ENCODE peak calls at places on chromosome 10, in nine cellular contexts. One of them, this sample, is unnamed.

GRCh38 chr10:99720387-99720786 is 11.5 kb downstream of the COX15 start:
- DNase-seq in activated T-helper 1 cell treated with anti-CD3 and anti-CD28 coated beads, Interleukin-12 subunit alpha, Interleukin-12 subunit beta, Interleukin-2, Interleukin-4 antibody, amounts not matched to agents 30 ng/mL and 10 ng/mL and 1 ng/mL, durations not matched to agents 14 hours and 24 hours and 36 hours: no peak
- DNase-seq in SK-N-DZ: no peak
- DNase-seq in heart right ventricle: no peak
- DNase-seq in dorsolateral prefrontal cortex: no peak
- DNase-seq in Peyer's patch: no peak
- DNase-seq in stimulated activated CD4-positive, alpha-beta T cell treated with anti-CD3 and anti-CD28 coated beads, Interleukin-2, amount 100 ng/mL, for 24 hours: no peak
- DNase-seq in transverse colon: no peak
- DNase-seq in NB4: no peak
- DNase-seq in this sample: no peak

GRCh38 chr10:86083664-86084175 is 282.9 kb downstream of the GRID1 start:
- DNase-seq in SK-N-DZ: no peak
- DNase-seq in stimulated activated CD4-positive, alpha-beta T cell treated with anti-CD3 and anti-CD28 coated beads, Interleukin-2, amount 100 ng/mL, for 24 hours: no peak
- DNase-seq in transverse colon: no peak
- DNase-seq in activated T-helper 1 cell treated with anti-CD3 and anti-CD28 coated beads, Interleukin-12 subunit alpha, Interleukin-12 subunit beta, Interleukin-2, Interleukin-4 antibody, amounts not matched to agents 30 ng/mL and 10 ng/mL and 1 ng/mL, durations not matched to agents 14 hours and 24 hours and 36 hours: no peak
- DNase-seq in NB4: no peak
- DNase-seq in dorsolateral prefrontal cortex: no peak
- DNase-seq in heart right ventricle: no peak
- DNase-seq in Peyer's patch: no peak
- DNase-seq in this sample: no peak

GRCh38 chr10:118033905-118034304 is 12.8 kb downstream of the RAB11FIP2 start:
- DNase-seq in NB4: no peak
- DNase-seq in transverse colon: no peak
- DNase-seq in stimulated activated CD4-positive, alpha-beta T cell treated with anti-CD3 and anti-CD28 coated beads, Interleukin-2, amount 100 ng/mL, for 24 hours: no peak
- DNase-seq in activated T-helper 1 cell treated with anti-CD3 and anti-CD28 coated beads, Interleukin-12 subunit alpha, Interleukin-12 subunit beta, Interleukin-2, Interleukin-4 antibody, amounts not matched to agents 30 ng/mL and 10 ng/mL and 1 ng/mL, durations not matched to agents 14 hours and 24 hours and 36 hours: no peak
- DNase-seq in dorsolateral prefrontal cortex: no peak
- DNase-seq in SK-N-DZ: peak
- DNase-seq in heart right ventricle: no peak
- DNase-seq in Peyer's patch: no peak
- DNase-seq in this sample: no peak

GRCh38 chr10:90222372-90222771 is 521.0 kb downstream of the KIF20B start:
- DNase-seq in dorsolateral prefrontal cortex: no peak
- DNase-seq in SK-N-DZ: peak
- DNase-seq in NB4: no peak
- DNase-seq in stimulated activated CD4-positive, alpha-beta T cell treated with anti-CD3 and anti-CD28 coated beads, Interleukin-2, amount 100 ng/mL, for 24 hours: no peak
- DNase-seq in Peyer's patch: no peak
- DNase-seq in transverse colon: no peak
- DNase-seq in activated T-helper 1 cell treated with anti-CD3 and anti-CD28 coated beads, Interleukin-12 subunit alpha, Interleukin-12 subunit beta, Interleukin-2, Interleukin-4 antibody, amounts not matched to agents 30 ng/mL and 10 ng/mL and 1 ng/mL, durations not matched to agents 14 hours and 24 hours and 36 hours: no peak
- DNase-seq in heart right ventricle: no peak
- DNase-seq in this sample: no peak

GRCh38 chr10:119136084-119136483 is 29.4 kb downstream of the SFXN4 start:
- DNase-seq in NB4: peak
- DNase-seq in transverse colon: no peak
- DNase-seq in heart right ventricle: no peak
- DNase-seq in dorsolateral prefrontal cortex: no peak
- DNase-seq in stimulated activated CD4-positive, alpha-beta T cell treated with anti-CD3 and anti-CD28 coated beads, Interleukin-2, amount 100 ng/mL, for 24 hours: no peak
- DNase-seq in Peyer's patch: no peak
- DNase-seq in SK-N-DZ: no peak
- DNase-seq in activated T-helper 1 cell treated with anti-CD3 and anti-CD28 coated beads, Interleukin-12 subunit alpha, Interleukin-12 subunit beta, Interleukin-2, Interleukin-4 antibody, amounts not matched to agents 30 ng/mL and 10 ng/mL and 1 ng/mL, durations not matched to agents 14 hours and 24 hours and 36 hours: no peak
- DNase-seq in this sample: no peak

GRCh38 chr10:131662851-131663250 is 238.0 kb upstream of the PPP2R2D start:
- DNase-seq in dorsolateral prefrontal cortex: no peak
- DNase-seq in transverse colon: no peak
- DNase-seq in SK-N-DZ: no peak
- DNase-seq in Peyer's patch: no peak
- DNase-seq in NB4: no peak
- DNase-seq in activated T-helper 1 cell treated with anti-CD3 and anti-CD28 coated beads, Interleukin-12 subunit alpha, Interleukin-12 subunit beta, Interleukin-2, Interleukin-4 antibody, amounts not matched to agents 30 ng/mL and 10 ng/mL and 1 ng/mL, durations not matched to agents 14 hours and 24 hours and 36 hours: no peak
- DNase-seq in stimulated activated CD4-positive, alpha-beta T cell treated with anti-CD3 and anti-CD28 coated beads, Interleukin-2, amount 100 ng/mL, for 24 hours: no peak
- DNase-seq in heart right ventricle: no peak
- DNase-seq in this sample: no peak

GRCh38 chr10:73997806-73998622 is at the start of gene VCL:
- DNase-seq in activated T-helper 1 cell treated with anti-CD3 and anti-CD28 coated beads, Interleukin-12 subunit alpha, Interleukin-12 subunit beta, Interleukin-2, Interleukin-4 antibody, amounts not matched to agents 30 ng/mL and 10 ng/mL and 1 ng/mL, durations not matched to agents 14 hours and 24 hours and 36 hours: peak
- DNase-seq in dorsolateral prefrontal cortex: peak
- DNase-seq in stimulated activated CD4-positive, alpha-beta T cell treated with anti-CD3 and anti-CD28 coated beads, Interleukin-2, amount 100 ng/mL, for 24 hours: peak
- DNase-seq in NB4: peak
- DNase-seq in transverse colon: peak
- DNase-seq in Peyer's patch: peak
- DNase-seq in SK-N-DZ: peak
- DNase-seq in heart right ventricle: peak
- DNase-seq in this sample: peak

GRCh38 chr10:129949411-129950335 is 14.4 kb downstream of the EBF3 start:
- DNase-seq in activated T-helper 1 cell treated with anti-CD3 and anti-CD28 coated beads, Interleukin-12 subunit alpha, Interleukin-12 subunit beta, Interleukin-2, Interleukin-4 antibody, amounts not matched to agents 30 ng/mL and 10 ng/mL and 1 ng/mL, durations not matched to agents 14 hours and 24 hours and 36 hours: no peak
- DNase-seq in SK-N-DZ: peak
- DNase-seq in transverse colon: no peak
- DNase-seq in heart right ventricle: peak
- DNase-seq in NB4: no peak
- DNase-seq in dorsolateral prefrontal cortex: no peak
- DNase-seq in Peyer's patch: no peak
- DNase-seq in stimulated activated CD4-positive, alpha-beta T cell treated with anti-CD3 and anti-CD28 coated beads, Interleukin-2, amount 100 ng/mL, for 24 hours: no peak
- DNase-seq in this sample: no peak

GRCh38 chr10:117137911-117138642 is at the start of gene VAX1:
- DNase-seq in dorsolateral prefrontal cortex: no peak
- DNase-seq in stimulated activated CD4-positive, alpha-beta T cell treated with anti-CD3 and anti-CD28 coated beads, Interleukin-2, amount 100 ng/mL, for 24 hours: no peak
- DNase-seq in Peyer's patch: no peak
- DNase-seq in NB4: no peak
- DNase-seq in transverse colon: no peak
- DNase-seq in heart right ventricle: no peak
- DNase-seq in SK-N-DZ: no peak
- DNase-seq in activated T-helper 1 cell treated with anti-CD3 and anti-CD28 coated beads, Interleukin-12 subunit alpha, Interleukin-12 subunit beta, Interleukin-2, Interleukin-4 antibody, amounts not matched to agents 30 ng/mL and 10 ng/mL and 1 ng/mL, durations not matched to agents 14 hours and 24 hours and 36 hours: no peak
- DNase-seq in this sample: no peak

GRCh38 chr10:126803394-126803793 is 101.8 kb upstream of the DOCK1 start:
- DNase-seq in Peyer's patch: no peak
- DNase-seq in activated T-helper 1 cell treated with anti-CD3 and anti-CD28 coated beads, Interleukin-12 subunit alpha, Interleukin-12 subunit beta, Interleukin-2, Interleukin-4 antibody, amounts not matched to agents 30 ng/mL and 10 ng/mL and 1 ng/mL, durations not matched to agents 14 hours and 24 hours and 36 hours: no peak
- DNase-seq in transverse colon: no peak
- DNase-seq in NB4: no peak
- DNase-seq in heart right ventricle: no peak
- DNase-seq in SK-N-DZ: no peak
- DNase-seq in stimulated activated CD4-positive, alpha-beta T cell treated with anti-CD3 and anti-CD28 coated beads, Interleukin-2, amount 100 ng/mL, for 24 hours: no peak
- DNase-seq in dorsolateral prefrontal cortex: no peak
- DNase-seq in this sample: no peak

GRCh38 chr10:63697956-63698814 is 177.0 kb downstream of the REEP3 start:
- DNase-seq in dorsolateral prefrontal cortex: no peak
- DNase-seq in heart right ventricle: no peak
- DNase-seq in transverse colon: no peak
- DNase-seq in SK-N-DZ: no peak
- DNase-seq in stimulated activated CD4-positive, alpha-beta T cell treated with anti-CD3 and anti-CD28 coated beads, Interleukin-2, amount 100 ng/mL, for 24 hours: no peak
- DNase-seq in NB4: peak
- DNase-seq in activated T-helper 1 cell treated with anti-CD3 and anti-CD28 coated beads, Interleukin-12 subunit alpha, Interleukin-12 subunit beta, Interleukin-2, Interleukin-4 antibody, amounts not matched to agents 30 ng/mL and 10 ng/mL and 1 ng/mL, durations not matched to agents 14 hours and 24 hours and 36 hours: no peak
- DNase-seq in Peyer's patch: peak
- DNase-seq in this sample: no peak

GRCh38 chr10:3196971-3197353 is 24.4 kb upstream of the PITRM1 start:
- DNase-seq in transverse colon: no peak
- DNase-seq in stimulated activated CD4-positive, alpha-beta T cell treated with anti-CD3 and anti-CD28 coated beads, Interleukin-2, amount 100 ng/mL, for 24 hours: no peak
- DNase-seq in NB4: no peak
- DNase-seq in Peyer's patch: no peak
- DNase-seq in activated T-helper 1 cell treated with anti-CD3 and anti-CD28 coated beads, Interleukin-12 subunit alpha, Interleukin-12 subunit beta, Interleukin-2, Interleukin-4 antibody, amounts not matched to agents 30 ng/mL and 10 ng/mL and 1 ng/mL, durations not matched to agents 14 hours and 24 hours and 36 hours: no peak
- DNase-seq in heart right ventricle: no peak
- DNase-seq in dorsolateral prefrontal cortex: no peak
- DNase-seq in SK-N-DZ: no peak
- DNase-seq in this sample: no peak

GRCh38 chr10:45373003-45373782 is 823 bp upstream of the ALOX5 start:
- DNase-seq in Peyer's patch: peak
- DNase-seq in NB4: no peak
- DNase-seq in SK-N-DZ: peak
- DNase-seq in activated T-helper 1 cell treated with anti-CD3 and anti-CD28 coated beads, Interleukin-12 subunit alpha, Interleukin-12 subunit beta, Interleukin-2, Interleukin-4 antibody, amounts not matched to agents 30 ng/mL and 10 ng/mL and 1 ng/mL, durations not matched to agents 14 hours and 24 hours and 36 hours: peak
- DNase-seq in transverse colon: peak
- DNase-seq in heart right ventricle: no peak
- DNase-seq in stimulated activated CD4-positive, alpha-beta T cell treated with anti-CD3 and anti-CD28 coated beads, Interleukin-2, amount 100 ng/mL, for 24 hours: peak
- DNase-seq in dorsolateral prefrontal cortex: peak
- DNase-seq in this sample: peak

GRCh38 chr10:130804281-130804680 is 507.2 kb downstream of the TCERG1L start:
- DNase-seq in NB4: no peak
- DNase-seq in heart right ventricle: no peak
- DNase-seq in activated T-helper 1 cell treated with anti-CD3 and anti-CD28 coated beads, Interleukin-12 subunit alpha, Interleukin-12 subunit beta, Interleukin-2, Interleukin-4 antibody, amounts not matched to agents 30 ng/mL and 10 ng/mL and 1 ng/mL, durations not matched to agents 14 hours and 24 hours and 36 hours: no peak
- DNase-seq in dorsolateral prefrontal cortex: no peak
- DNase-seq in SK-N-DZ: no peak
- DNase-seq in Peyer's patch: no peak
- DNase-seq in stimulated activated CD4-positive, alpha-beta T cell treated with anti-CD3 and anti-CD28 coated beads, Interleukin-2, amount 100 ng/mL, for 24 hours: no peak
- DNase-seq in transverse colon: no peak
- DNase-seq in this sample: no peak

GRCh38 chr10:20963056-20963455 is 65.9 kb upstream of the NEBL start:
- DNase-seq in stimulated activated CD4-positive, alpha-beta T cell treated with anti-CD3 and anti-CD28 coated beads, Interleukin-2, amount 100 ng/mL, for 24 hours: no peak
- DNase-seq in heart right ventricle: no peak
- DNase-seq in SK-N-DZ: no peak
- DNase-seq in dorsolateral prefrontal cortex: no peak
- DNase-seq in activated T-helper 1 cell treated with anti-CD3 and anti-CD28 coated beads, Interleukin-12 subunit alpha, Interleukin-12 subunit beta, Interleukin-2, Interleukin-4 antibody, amounts not matched to agents 30 ng/mL and 10 ng/mL and 1 ng/mL, durations not matched to agents 14 hours and 24 hours and 36 hours: no peak
- DNase-seq in Peyer's patch: no peak
- DNase-seq in NB4: no peak
- DNase-seq in transverse colon: no peak
- DNase-seq in this sample: no peak

GRCh38 chr10:100345570-100346330 is 1.3 kb upstream of the SCD start:
- DNase-seq in activated T-helper 1 cell treated with anti-CD3 and anti-CD28 coated beads, Interleukin-12 subunit alpha, Interleukin-12 subunit beta, Interleukin-2, Interleukin-4 antibody, amounts not matched to agents 30 ng/mL and 10 ng/mL and 1 ng/mL, durations not matched to agents 14 hours and 24 hours and 36 hours: no peak
- DNase-seq in transverse colon: no peak
- DNase-seq in heart right ventricle: no peak
- DNase-seq in NB4: peak
- DNase-seq in dorsolateral prefrontal cortex: no peak
- DNase-seq in stimulated activated CD4-positive, alpha-beta T cell treated with anti-CD3 and anti-CD28 coated beads, Interleukin-2, amount 100 ng/mL, for 24 hours: no peak
- DNase-seq in Peyer's patch: no peak
- DNase-seq in SK-N-DZ: peak
- DNase-seq in this sample: no peak

GRCh38 chr10:28328346-28328745 is 25.5 kb upstream of the MPP7 start:
- DNase-seq in transverse colon: no peak
- DNase-seq in dorsolateral prefrontal cortex: no peak
- DNase-seq in NB4: no peak
- DNase-seq in heart right ventricle: no peak
- DNase-seq in activated T-helper 1 cell treated with anti-CD3 and anti-CD28 coated beads, Interleukin-12 subunit alpha, Interleukin-12 subunit beta, Interleukin-2, Interleukin-4 antibody, amounts not matched to agents 30 ng/mL and 10 ng/mL and 1 ng/mL, durations not matched to agents 14 hours and 24 hours and 36 hours: no peak
- DNase-seq in SK-N-DZ: no peak
- DNase-seq in stimulated activated CD4-positive, alpha-beta T cell treated with anti-CD3 and anti-CD28 coated beads, Interleukin-2, amount 100 ng/mL, for 24 hours: no peak
- DNase-seq in Peyer's patch: no peak
- DNase-seq in this sample: no peak

GRCh38 chr10:608331-609265 is 80.9 kb downstream of the DIP2C start:
- DNase-seq in activated T-helper 1 cell treated with anti-CD3 and anti-CD28 coated beads, Interleukin-12 subunit alpha, Interleukin-12 subunit beta, Interleukin-2, Interleukin-4 antibody, amounts not matched to agents 30 ng/mL and 10 ng/mL and 1 ng/mL, durations not matched to agents 14 hours and 24 hours and 36 hours: no peak
- DNase-seq in NB4: no peak
- DNase-seq in dorsolateral prefrontal cortex: no peak
- DNase-seq in Peyer's patch: no peak
- DNase-seq in SK-N-DZ: no peak
- DNase-seq in stimulated activated CD4-positive, alpha-beta T cell treated with anti-CD3 and anti-CD28 coated beads, Interleukin-2, amount 100 ng/mL, for 24 hours: no peak
- DNase-seq in heart right ventricle: no peak
- DNase-seq in transverse colon: no peak
- DNase-seq in this sample: no peak

GRCh38 chr10:51629969-51630617 is 69.3 kb downstream of the CSTF2T start:
- DNase-seq in NB4: no peak
- DNase-seq in heart right ventricle: peak
- DNase-seq in SK-N-DZ: no peak
- DNase-seq in stimulated activated CD4-positive, alpha-beta T cell treated with anti-CD3 and anti-CD28 coated beads, Interleukin-2, amount 100 ng/mL, for 24 hours: no peak
- DNase-seq in activated T-helper 1 cell treated with anti-CD3 and anti-CD28 coated beads, Interleukin-12 subunit alpha, Interleukin-12 subunit beta, Interleukin-2, Interleukin-4 antibody, amounts not matched to agents 30 ng/mL and 10 ng/mL and 1 ng/mL, durations not matched to agents 14 hours and 24 hours and 36 hours: no peak
- DNase-seq in transverse colon: no peak
- DNase-seq in Peyer's patch: no peak
- DNase-seq in dorsolateral prefrontal cortex: no peak
- DNase-seq in this sample: no peak

GRCh38 chr10:129841071-129841470 is 123.0 kb downstream of the EBF3 start:
- DNase-seq in heart right ventricle: no peak
- DNase-seq in dorsolateral prefrontal cortex: no peak
- DNase-seq in Peyer's patch: no peak
- DNase-seq in activated T-helper 1 cell treated with anti-CD3 and anti-CD28 coated beads, Interleukin-12 subunit alpha, Interleukin-12 subunit beta, Interleukin-2, Interleukin-4 antibody, amounts not matched to agents 30 ng/mL and 10 ng/mL and 1 ng/mL, durations not matched to agents 14 hours and 24 hours and 36 hours: no peak
- DNase-seq in SK-N-DZ: no peak
- DNase-seq in NB4: no peak
- DNase-seq in transverse colon: no peak
- DNase-seq in stimulated activated CD4-positive, alpha-beta T cell treated with anti-CD3 and anti-CD28 coated beads, Interleukin-2, amount 100 ng/mL, for 24 hours: no peak
- DNase-seq in this sample: no peak

GRCh38 chr10:36183056-36183455 is 541.0 kb upstream of the FZD8 start:
- DNase-seq in activated T-helper 1 cell treated with anti-CD3 and anti-CD28 coated beads, Interleukin-12 subunit alpha, Interleukin-12 subunit beta, Interleukin-2, Interleukin-4 antibody, amounts not matched to agents 30 ng/mL and 10 ng/mL and 1 ng/mL, durations not matched to agents 14 hours and 24 hours and 36 hours: no peak
- DNase-seq in stimulated activated CD4-positive, alpha-beta T cell treated with anti-CD3 and anti-CD28 coated beads, Interleukin-2, amount 100 ng/mL, for 24 hours: no peak
- DNase-seq in dorsolateral prefrontal cortex: no peak
- DNase-seq in heart right ventricle: no peak
- DNase-seq in Peyer's patch: no peak
- DNase-seq in SK-N-DZ: no peak
- DNase-seq in NB4: no peak
- DNase-seq in transverse colon: no peak
- DNase-seq in this sample: no peak

GRCh38 chr10:56633876-56634452 is 272.9 kb upstream of the ZWINT start:
- DNase-seq in SK-N-DZ: no peak
- DNase-seq in Peyer's patch: no peak
- DNase-seq in transverse colon: no peak
- DNase-seq in heart right ventricle: no peak
- DNase-seq in activated T-helper 1 cell treated with anti-CD3 and anti-CD28 coated beads, Interleukin-12 subunit alpha, Interleukin-12 subunit beta, Interleukin-2, Interleukin-4 antibody, amounts not matched to agents 30 ng/mL and 10 ng/mL and 1 ng/mL, durations not matched to agents 14 hours and 24 hours and 36 hours: no peak
- DNase-seq in dorsolateral prefrontal cortex: no peak
- DNase-seq in stimulated activated CD4-positive, alpha-beta T cell treated with anti-CD3 and anti-CD28 coated beads, Interleukin-2, amount 100 ng/mL, for 24 hours: no peak
- DNase-seq in NB4: no peak
- DNase-seq in this sample: no peak

GRCh38 chr10:36608251-36608650 is 517.1 kb upstream of the ANKRD30A start:
- DNase-seq in Peyer's patch: no peak
- DNase-seq in activated T-helper 1 cell treated with anti-CD3 and anti-CD28 coated beads, Interleukin-12 subunit alpha, Interleukin-12 subunit beta, Interleukin-2, Interleukin-4 antibody, amounts not matched to agents 30 ng/mL and 10 ng/mL and 1 ng/mL, durations not matched to agents 14 hours and 24 hours and 36 hours: no peak
- DNase-seq in transverse colon: no peak
- DNase-seq in SK-N-DZ: no peak
- DNase-seq in NB4: no peak
- DNase-seq in heart right ventricle: no peak
- DNase-seq in stimulated activated CD4-positive, alpha-beta T cell treated with anti-CD3 and anti-CD28 coated beads, Interleukin-2, amount 100 ng/mL, for 24 hours: no peak
- DNase-seq in dorsolateral prefrontal cortex: no peak
- DNase-seq in this sample: no peak

GRCh38 chr10:56383806-56384205 is 22.7 kb upstream of the ZWINT start:
- DNase-seq in activated T-helper 1 cell treated with anti-CD3 and anti-CD28 coated beads, Interleukin-12 subunit alpha, Interleukin-12 subunit beta, Interleukin-2, Interleukin-4 antibody, amounts not matched to agents 30 ng/mL and 10 ng/mL and 1 ng/mL, durations not matched to agents 14 hours and 24 hours and 36 hours: no peak
- DNase-seq in Peyer's patch: no peak
- DNase-seq in transverse colon: no peak
- DNase-seq in heart right ventricle: no peak
- DNase-seq in NB4: no peak
- DNase-seq in SK-N-DZ: no peak
- DNase-seq in dorsolateral prefrontal cortex: no peak
- DNase-seq in stimulated activated CD4-positive, alpha-beta T cell treated with anti-CD3 and anti-CD28 coated beads, Interleukin-2, amount 100 ng/mL, for 24 hours: no peak
- DNase-seq in this sample: no peak

GRCh38 chr10:14200645-14201534 is 129.8 kb downstream of the FRMD4A start:
- DNase-seq in stimulated activated CD4-positive, alpha-beta T cell treated with anti-CD3 and anti-CD28 coated beads, Interleukin-2, amount 100 ng/mL, for 24 hours: peak
- DNase-seq in heart right ventricle: no peak
- DNase-seq in NB4: peak
- DNase-seq in transverse colon: peak
- DNase-seq in SK-N-DZ: peak
- DNase-seq in activated T-helper 1 cell treated with anti-CD3 and anti-CD28 coated beads, Interleukin-12 subunit alpha, Interleukin-12 subunit beta, Interleukin-2, Interleukin-4 antibody, amounts not matched to agents 30 ng/mL and 10 ng/mL and 1 ng/mL, durations not matched to agents 14 hours and 24 hours and 36 hours: no peak
- DNase-seq in dorsolateral prefrontal cortex: no peak
- DNase-seq in Peyer's patch: no peak
- DNase-seq in this sample: peak

GRCh38 chr10:93235686-93236085 is 162.0 kb downstream of the CYP26A1 start:
- DNase-seq in activated T-helper 1 cell treated with anti-CD3 and anti-CD28 coated beads, Interleukin-12 subunit alpha, Interleukin-12 subunit beta, Interleukin-2, Interleukin-4 antibody, amounts not matched to agents 30 ng/mL and 10 ng/mL and 1 ng/mL, durations not matched to agents 14 hours and 24 hours and 36 hours: no peak
- DNase-seq in transverse colon: no peak
- DNase-seq in NB4: no peak
- DNase-seq in dorsolateral prefrontal cortex: no peak
- DNase-seq in stimulated activated CD4-positive, alpha-beta T cell treated with anti-CD3 and anti-CD28 coated beads, Interleukin-2, amount 100 ng/mL, for 24 hours: no peak
- DNase-seq in heart right ventricle: no peak
- DNase-seq in SK-N-DZ: no peak
- DNase-seq in Peyer's patch: no peak
- DNase-seq in this sample: no peak

GRCh38 chr10:101060951-101061813 is 607 bp upstream of the KAZALD1 start:
- DNase-seq in transverse colon: peak
- DNase-seq in dorsolateral prefrontal cortex: peak
- DNase-seq in heart right ventricle: peak
- DNase-seq in activated T-helper 1 cell treated with anti-CD3 and anti-CD28 coated beads, Interleukin-12 subunit alpha, Interleukin-12 subunit beta, Interleukin-2, Interleukin-4 antibody, amounts not matched to agents 30 ng/mL and 10 ng/mL and 1 ng/mL, durations not matched to agents 14 hours and 24 hours and 36 hours: no peak
- DNase-seq in stimulated activated CD4-positive, alpha-beta T cell treated with anti-CD3 and anti-CD28 coated beads, Interleukin-2, amount 100 ng/mL, for 24 hours: peak
- DNase-seq in NB4: peak
- DNase-seq in Peyer's patch: peak
- DNase-seq in SK-N-DZ: peak
- DNase-seq in this sample: peak

GRCh38 chr10:16965740-16966447 is 148.7 kb upstream of the RSU1 start:
- DNase-seq in stimulated activated CD4-positive, alpha-beta T cell treated with anti-CD3 and anti-CD28 coated beads, Interleukin-2, amount 100 ng/mL, for 24 hours: no peak
- DNase-seq in Peyer's patch: no peak
- DNase-seq in heart right ventricle: no peak
- DNase-seq in dorsolateral prefrontal cortex: no peak
- DNase-seq in NB4: no peak
- DNase-seq in SK-N-DZ: no peak
- DNase-seq in transverse colon: peak
- DNase-seq in activated T-helper 1 cell treated with anti-CD3 and anti-CD28 coated beads, Interleukin-12 subunit alpha, Interleukin-12 subunit beta, Interleukin-2, Interleukin-4 antibody, amounts not matched to agents 30 ng/mL and 10 ng/mL and 1 ng/mL, durations not matched to agents 14 hours and 24 hours and 36 hours: no peak
- DNase-seq in this sample: no peak

GRCh38 chr10:110651044-110651958 is 7.2 kb downstream of the RBM20 start:
- DNase-seq in heart right ventricle: peak
- DNase-seq in SK-N-DZ: no peak
- DNase-seq in dorsolateral prefrontal cortex: no peak
- DNase-seq in transverse colon: no peak
- DNase-seq in NB4: peak
- DNase-seq in activated T-helper 1 cell treated with anti-CD3 and anti-CD28 coated beads, Interleukin-12 subunit alpha, Interleukin-12 subunit beta, Interleukin-2, Interleukin-4 antibody, amounts not matched to agents 30 ng/mL and 10 ng/mL and 1 ng/mL, durations not matched to agents 14 hours and 24 hours and 36 hours: no peak
- DNase-seq in Peyer's patch: no peak
- DNase-seq in stimulated activated CD4-positive, alpha-beta T cell treated with anti-CD3 and anti-CD28 coated beads, Interleukin-2, amount 100 ng/mL, for 24 hours: peak
- DNase-seq in this sample: peak

GRCh38 chr10:64091889-64092288 is 570.7 kb downstream of the REEP3 start:
- DNase-seq in NB4: peak
- DNase-seq in Peyer's patch: no peak
- DNase-seq in stimulated activated CD4-positive, alpha-beta T cell treated with anti-CD3 and anti-CD28 coated beads, Interleukin-2, amount 100 ng/mL, for 24 hours: no peak
- DNase-seq in dorsolateral prefrontal cortex: no peak
- DNase-seq in heart right ventricle: no peak
- DNase-seq in SK-N-DZ: peak
- DNase-seq in transverse colon: no peak
- DNase-seq in activated T-helper 1 cell treated with anti-CD3 and anti-CD28 coated beads, Interleukin-12 subunit alpha, Interleukin-12 subunit beta, Interleukin-2, Interleukin-4 antibody, amounts not matched to agents 30 ng/mL and 10 ng/mL and 1 ng/mL, durations not matched to agents 14 hours and 24 hours and 36 hours: no peak
- DNase-seq in this sample: no peak

GRCh38 chr10:99443483-99443882 is 13.1 kb upstream of the GOT1 start:
- DNase-seq in dorsolateral prefrontal cortex: no peak
- DNase-seq in transverse colon: no peak
- DNase-seq in Peyer's patch: no peak
- DNase-seq in SK-N-DZ: no peak
- DNase-seq in stimulated activated CD4-positive, alpha-beta T cell treated with anti-CD3 and anti-CD28 coated beads, Interleukin-2, amount 100 ng/mL, for 24 hours: no peak
- DNase-seq in NB4: peak
- DNase-seq in activated T-helper 1 cell treated with anti-CD3 and anti-CD28 coated beads, Interleukin-12 subunit alpha, Interleukin-12 subunit beta, Interleukin-2, Interleukin-4 antibody, amounts not matched to agents 30 ng/mL and 10 ng/mL and 1 ng/mL, durations not matched to agents 14 hours and 24 hours and 36 hours: no peak
- DNase-seq in heart right ventricle: no peak
- DNase-seq in this sample: no peak

This sample was measured in activated CD4-positive, alpha-beta T cell treated with anti-CD3 and anti-CD28 coated beads for 36 hours.